ENCODE peak calls at places on chromosomes 13 and 19, in four cellular contexts. H, R, U and X are unnamed samples.

GRCh38 chr13:99979453-99980200 is 2.0 kb upstream of the ZIC2 start:
- DNase-seq in U (no peak), R (no peak), H (no peak), X (no peak)

GRCh38 chr13:109699628-109700071 is 86.7 kb downstream of the IRS2 start:
- DNase-seq in R (no peak), H (no peak), U (no peak), X (no peak)

GRCh38 chr13:97266328-97266727 is 44.2 kb downstream of the MBNL2 start:
- DNase-seq in H (no peak), R (no peak), U (no peak), X (no peak)

GRCh38 chr13:30510811-30511371 is 45.2 kb upstream of the HMGB1 start:
- DNase-seq in H (no peak), U (no peak), R (no peak), X (no peak)

GRCh38 chr13:39105110-39105509 is 66.9 kb downstream of the NHLRC3 start:
- DNase-seq in U (no peak), H (no peak), R (no peak), X (no peak)

GRCh38 chr13:47680752-47681151 is 320.3 kb downstream of the SUCLA2 start:
- DNase-seq in R (no peak), H (no peak), U (no peak), X (no peak)

GRCh38 chr13:69496951-69497350 is 610.7 kb upstream of the ATXN8OS start:
- DNase-seq in H (no peak), U (no peak), R (no peak), X (no peak)

GRCh38 chr13:51017516-51017915 is 93.6 kb downstream of the C13orf42 start:
- DNase-seq in R (no peak), U (no peak), H (no peak), X (no peak)

GRCh38 chr13:63190742-63191141 is 1775.1 kb upstream of the PCDH20 start:
- DNase-seq in U (no peak), H (no peak), R (no peak), X (no peak)

GRCh38 chr19:46019270-46019669 is 3.6 kb downstream of the PGLYRP1 start:
- DNase-seq in R (no peak), U (no peak), H (no peak), X (no peak)

GRCh38 chr19:46410205-46411087 is 2.9 kb downstream of the CCDC8 start:
- DNase-seq in H (no peak), R (no peak), U (no peak), X (no peak)

GRCh38 chr13:99383511-99383921 is 76.3 kb upstream of the GPR183 start:
- DNase-seq in R (no peak), U (no peak), H (no peak), X (peak)

GRCh38 chr13:79051472-79051871 is 354.6 kb downstream of the RBM26 start:
- DNase-seq in H (no peak), R (no peak), U (no peak), X (no peak)

GRCh38 chr19:34662919-34663318 is 14.0 kb downstream of the SCGB2B2 start:
- DNase-seq in R (no peak), U (peak), H (peak), X (no peak)

GRCh38 chr13:48037346-48038173 is at the start of gene NUDT15:
- DNase-seq in R (peak), H (peak), U (peak), X (peak)

GRCh38 chr19:27748551-27749152 is 1464.3 kb downstream of the UQCRFS1 start:
- DNase-seq in R (no peak), H (no peak), U (no peak), X (no peak)

GRCh38 chr19:18291590-18292459 is 10.4 kb upstream of the JUND start:
- DNase-seq in U (peak), R (no peak), H (peak), X (no peak)

GRCh38 chr13:99955107-99955746 is 16.3 kb downstream of the ZIC5 start:
- DNase-seq in U (no peak), H (no peak), R (no peak), X (peak)

GRCh38 chr13:33519561-33520479 is 234.3 kb upstream of the STARD13 start:
- DNase-seq in U (no peak), R (no peak), H (no peak), X (no peak)

GRCh38 chr19:54287456-54287855 is 6.5 kb upstream of the LILRB2 start:
- DNase-seq in H (no peak), U (no peak), R (no peak), X (no peak)

GRCh38 chr13:65894049-65894448 is 1336.1 kb downstream of the PCDH9 start:
- DNase-seq in R (no peak), H (no peak), U (no peak), X (no peak)

DNA sequence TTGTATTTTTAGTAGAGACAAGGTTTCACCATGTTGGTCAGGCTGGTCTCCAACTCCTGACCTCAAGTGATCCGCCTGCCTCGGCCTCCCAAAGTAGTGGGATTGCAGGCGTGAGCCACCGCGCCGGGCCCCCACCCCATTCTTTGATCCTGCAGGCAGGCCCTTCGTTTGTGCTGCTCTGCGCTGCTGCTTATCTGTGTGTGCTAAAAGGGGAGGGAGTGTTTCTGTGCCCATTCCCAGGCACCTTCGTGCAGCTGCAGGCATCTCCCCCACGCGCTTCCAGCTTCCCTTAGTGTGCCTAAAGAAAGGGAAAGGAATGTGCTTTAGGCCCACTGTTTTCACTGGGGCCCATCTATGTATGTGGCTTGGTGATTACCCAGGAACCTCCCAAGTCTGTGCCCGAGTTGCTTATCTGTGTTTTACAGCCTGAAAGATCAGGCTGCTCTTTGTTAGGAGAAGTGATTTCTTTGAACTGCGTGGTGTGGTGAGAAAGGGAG is 27.2 kb downstream of the EPN1 start:
- DNase-seq in U (peak), R (no peak), H (no peak), X (no peak)
- TF ChIP-seq CBX5 in U (no peak), R (no peak), H (no peak), X (no peak)

GRCh38 chr13:94009696-94010095 is 469.8 kb downstream of the DCT start:
- DNase-seq in H (no peak), R (no peak), U (no peak), X (no peak)
- H3K27ac ChIP-seq in H (no peak), R (no peak), U (no peak), X (no peak)

DNA sequence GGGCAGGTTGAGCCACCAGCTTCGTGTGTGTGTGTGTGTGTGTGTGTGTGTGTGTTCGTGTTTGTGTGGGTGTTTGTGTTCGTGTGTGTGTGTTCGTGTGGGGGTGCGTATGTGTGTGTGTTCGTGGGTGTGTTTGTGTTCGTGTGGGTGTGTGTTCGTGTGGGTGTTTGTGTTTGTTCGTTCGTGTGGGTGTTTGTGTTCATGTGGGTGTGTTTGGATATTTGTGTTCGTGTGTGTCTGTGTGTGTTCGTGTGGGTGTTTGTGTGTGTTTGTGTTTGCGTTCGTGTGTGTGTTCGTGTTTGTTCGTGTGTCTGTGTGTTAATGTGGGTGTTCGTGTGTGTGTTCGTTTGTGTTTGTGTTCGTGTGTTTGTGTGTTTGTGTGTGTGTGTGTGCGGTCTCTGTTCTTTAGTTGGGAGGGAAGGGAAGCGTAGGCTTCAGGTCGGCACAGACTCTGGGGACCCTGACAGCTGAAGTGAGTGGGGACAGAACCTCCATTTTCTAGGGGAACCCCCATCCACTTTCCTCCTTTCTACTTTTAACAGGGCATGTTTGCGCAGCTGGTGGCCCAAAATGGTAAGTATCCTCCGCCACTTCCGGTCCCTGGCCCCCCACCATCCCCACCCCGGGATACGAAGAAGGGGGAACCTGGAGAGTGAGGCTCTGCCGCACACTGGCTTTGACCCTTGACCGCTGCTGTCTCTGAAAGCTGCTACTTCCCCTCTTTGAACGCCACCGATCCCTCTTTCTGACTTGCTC is 1.6 kb downstream of the TNFSF9 start:
- DNase-seq in U (peak), R (no peak), H (no peak), X (no peak)
- TF ChIP-seq CBX5 in U (no peak), R (no peak), H (no peak), X (no peak)

DNA sequence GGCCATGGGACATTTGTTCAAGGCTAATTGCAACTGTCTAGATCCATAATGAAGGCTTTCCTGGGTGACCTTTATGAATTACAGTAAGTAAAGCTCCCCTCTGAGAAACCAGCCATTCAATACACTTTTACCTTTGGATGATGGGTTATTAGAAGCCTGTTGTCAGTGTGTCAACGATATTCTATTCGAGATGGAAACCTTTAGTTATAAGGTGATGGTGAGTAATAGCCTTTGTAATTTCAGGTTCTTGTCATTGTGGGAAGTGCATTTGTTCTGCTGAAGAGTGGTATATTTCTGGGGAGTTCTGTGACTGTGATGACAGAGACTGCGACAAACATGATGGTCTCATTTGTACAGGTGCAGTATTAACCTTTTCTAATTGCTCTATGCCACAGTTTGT is 261.7 kb downstream of the ITGBL1 start:
- DNase-seq in R (no peak), H (no peak), U (no peak), X (no peak)
- H3K27ac ChIP-seq in R (no peak), H (no peak), U (no peak), X (no peak)